ENCODE peak calls at places on chromosomes 3 and 15, in four cellular contexts. One of them, this sample, is unnamed.
A peak's percentile ranks its signal among the peaks of the same experiment; 100 is the strongest.

GRCh38 chr3:39287216-39287858 is 7.5 kb upstream of the CX3CR1 start:
- DNase-seq in breast epithelium: no peak
- DNase-seq in OCI-LY7: no peak
- DNase-seq in vagina: no peak
- DNase-seq in this sample: no peak

GRCh38 chr15:25251700-25252390 is 187.0 kb downstream of the UBE3A start:
- DNase-seq in OCI-LY7: no peak
- DNase-seq in breast epithelium: peak; percentile 20
- DNase-seq in vagina: no peak
- DNase-seq in this sample: no peak

GRCh38 chr3:121992601-121993560 is 29.2 kb downstream of the ILDR1 start:
- DNase-seq in OCI-LY7: peak; percentile 96
- DNase-seq in vagina: no peak
- DNase-seq in breast epithelium: no peak
- DNase-seq in this sample: peak; percentile 63

GRCh38 chr3:171068658-171069057 is 42.1 kb upstream of the SLC2A2 start:
- DNase-seq in OCI-LY7: no peak
- DNase-seq in breast epithelium: no peak
- DNase-seq in vagina: no peak
- DNase-seq in this sample: no peak

GRCh38 chr3:43211681-43212080 is 74.7 kb upstream of the SNRK start:
- DNase-seq in breast epithelium: no peak
- DNase-seq in vagina: no peak
- DNase-seq in OCI-LY7: no peak
- DNase-seq in this sample: no peak

GRCh38 chr3:156680243-156680930 is 6.0 kb downstream of the TIPARP start:
- DNase-seq in vagina: no peak
- DNase-seq in OCI-LY7: no peak
- DNase-seq in breast epithelium: no peak
- DNase-seq in this sample: no peak

GRCh38 chr3:188092648-188093047 is 61.3 kb upstream of the LPP start:
- DNase-seq in OCI-LY7: peak; percentile 90
- DNase-seq in breast epithelium: no peak
- DNase-seq in vagina: no peak
- DNase-seq in this sample: no peak

GRCh38 chr3:11570789-11571495 is 72.8 kb downstream of the VGLL4 start:
- DNase-seq in OCI-LY7: no peak
- DNase-seq in vagina: no peak
- DNase-seq in breast epithelium: no peak
- DNase-seq in this sample: no peak

GRCh38 chr15:90947577-90948357 is 6.9 kb upstream of the RCCD1 start:
- DNase-seq in OCI-LY7: no peak
- DNase-seq in breast epithelium: no peak
- DNase-seq in vagina: no peak
- DNase-seq in this sample: no peak

GRCh38 chr15:79032656-79033055 is 57.9 kb downstream of the RASGRF1 start:
- DNase-seq in vagina: no peak
- DNase-seq in OCI-LY7: no peak
- DNase-seq in breast epithelium: no peak
- DNase-seq in this sample: no peak

GRCh38 chr15:52445553-52445952 is 83.1 kb downstream of the MYO5A start:
- DNase-seq in breast epithelium: no peak
- DNase-seq in vagina: no peak
- DNase-seq in OCI-LY7: no peak
- DNase-seq in this sample: no peak

GRCh38 chr3:165635791-165636681 is 201.2 kb downstream of the BCHE start:
- DNase-seq in OCI-LY7: no peak
- DNase-seq in vagina: no peak
- DNase-seq in breast epithelium: no peak
- DNase-seq in this sample: no peak

GRCh38 chr15:48388017-48388936 is 57.0 kb downstream of the DUT start:
- DNase-seq in OCI-LY7: no peak
- DNase-seq in breast epithelium: no peak
- DNase-seq in vagina: no peak
- DNase-seq in this sample: no peak

GRCh38 chr3:42090973-42091731 is at the start of gene TRAK1:
- DNase-seq in vagina: no peak
- DNase-seq in breast epithelium: no peak
- DNase-seq in OCI-LY7: no peak
- DNase-seq in this sample: no peak

GRCh38 chr15:63834500-63835210 is 907 bp upstream of the HERC1 start:
- DNase-seq in OCI-LY7: no peak
- DNase-seq in breast epithelium: no peak
- DNase-seq in vagina: no peak
- DNase-seq in this sample: no peak

GRCh38 chr3:9686703-9687102 is 16.9 kb upstream of the CPNE9 start:
- DNase-seq in vagina: no peak
- DNase-seq in breast epithelium: no peak
- DNase-seq in OCI-LY7: no peak
- DNase-seq in this sample: no peak

DNA sequence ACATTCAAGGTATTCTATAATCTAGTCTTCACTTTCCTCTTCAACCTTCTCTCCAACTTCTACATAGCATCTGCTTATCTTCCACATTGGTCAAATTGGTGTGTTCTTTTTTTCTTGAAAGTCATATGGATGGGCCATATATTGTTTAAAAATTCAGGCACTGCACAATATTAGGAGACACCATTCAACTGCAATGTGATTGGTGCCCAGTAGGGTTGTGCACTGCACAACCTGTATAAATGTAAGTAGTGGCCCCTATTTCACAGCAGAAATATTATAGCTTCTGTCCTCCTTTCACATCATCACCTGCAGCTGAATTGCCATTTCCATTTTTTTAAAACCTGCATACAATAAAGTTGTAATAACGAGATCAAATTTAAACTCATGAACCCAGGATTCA is 18.1 kb upstream of the GOLIM4 start:
- DNase-seq in vagina: no peak
- DNase-seq in breast epithelium: no peak
- DNase-seq in OCI-LY7: no peak
- DNase-seq in this sample: no peak
- TF ChIP-seq CTCF in vagina: no peak
- TF ChIP-seq CTCF in breast epithelium: no peak
- TF ChIP-seq CTCF in OCI-LY7: no peak
- TF ChIP-seq CTCF in this sample: no peak

GRCh38 chr15:98421419-98422085 is 226.8 kb upstream of the IGF1R start:
- DNase-seq in vagina: no peak
- DNase-seq in OCI-LY7: peak; percentile 26
- DNase-seq in breast epithelium: peak; percentile 70
- DNase-seq in this sample: peak; percentile 78
- TF ChIP-seq CTCF in vagina: peak; percentile 93
- TF ChIP-seq CTCF in OCI-LY7: peak; percentile 89
- TF ChIP-seq CTCF in breast epithelium: peak; percentile 92
- TF ChIP-seq CTCF in this sample: peak; percentile 93

GRCh38 chr3:86563358-86563970 is 427.5 kb downstream of the VGLL3 start:
- DNase-seq in breast epithelium: no peak
- DNase-seq in vagina: no peak
- DNase-seq in OCI-LY7: peak; percentile 59
- DNase-seq in this sample: peak; percentile 4
- TF ChIP-seq CTCF in breast epithelium: peak; percentile 31
- TF ChIP-seq CTCF in vagina: no peak
- TF ChIP-seq CTCF in OCI-LY7: peak; percentile 90
- TF ChIP-seq CTCF in this sample: no peak

GRCh38 chr3:17820704-17821103 is 78.3 kb upstream of the TBC1D5 start:
- DNase-seq in OCI-LY7: no peak
- DNase-seq in vagina: no peak
- DNase-seq in breast epithelium: no peak
- DNase-seq in this sample: no peak

GRCh38 chr3:17820275-17820674 is 77.8 kb upstream of the TBC1D5 start:
- DNase-seq in OCI-LY7: no peak
- DNase-seq in vagina: no peak
- DNase-seq in breast epithelium: no peak
- DNase-seq in this sample: no peak

GRCh38 chr3:17825298-17825697 is 82.9 kb upstream of the TBC1D5 start:
- DNase-seq in vagina: no peak
- DNase-seq in OCI-LY7: no peak
- DNase-seq in breast epithelium: no peak
- DNase-seq in this sample: no peak

GRCh38 chr3:17823039-17823438 is 80.6 kb upstream of the TBC1D5 start:
- DNase-seq in breast epithelium: no peak
- DNase-seq in OCI-LY7: no peak
- DNase-seq in vagina: no peak
- DNase-seq in this sample: no peak

DNA sequence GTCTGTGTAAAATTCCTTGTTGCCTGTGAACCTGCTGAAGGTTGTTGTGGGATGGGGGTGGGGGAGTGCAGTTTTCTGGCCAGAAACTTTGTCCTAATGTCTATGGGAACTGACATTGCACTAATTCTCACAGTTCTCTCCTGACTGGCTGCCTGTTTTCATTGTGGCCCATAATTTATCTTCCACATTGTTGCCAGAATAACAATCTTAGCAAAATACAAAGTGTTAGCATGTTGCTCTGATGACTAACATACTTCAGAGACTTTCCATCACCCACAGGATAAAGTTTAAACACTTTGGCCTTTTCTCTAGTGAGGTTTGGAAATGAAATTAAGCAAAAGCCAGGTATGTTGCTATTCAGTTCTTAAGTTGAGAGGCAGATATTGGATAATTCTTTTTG is 81.4 kb upstream of the TBC1D5 start:
- DNase-seq in vagina: no peak
- DNase-seq in breast epithelium: no peak
- DNase-seq in OCI-LY7: no peak
- DNase-seq in this sample: no peak
- TF ChIP-seq CTCF in vagina: no peak
- TF ChIP-seq CTCF in breast epithelium: no peak
- TF ChIP-seq CTCF in OCI-LY7: no peak
- TF ChIP-seq CTCF in this sample: no peak

GRCh38 chr15:26838742-26839460 is 28.0 kb upstream of the GABRA5 start:
- DNase-seq in vagina: no peak
- DNase-seq in OCI-LY7: peak; percentile 15
- DNase-seq in breast epithelium: no peak
- DNase-seq in this sample: no peak
- TF ChIP-seq CTCF in vagina: no peak
- TF ChIP-seq CTCF in OCI-LY7: peak; percentile 82
- TF ChIP-seq CTCF in breast epithelium: no peak
- TF ChIP-seq CTCF in this sample: no peak

GRCh38 chr15:36501063-36501678 is 78.3 kb upstream of the CDIN1 start:
- DNase-seq in breast epithelium: no peak
- DNase-seq in OCI-LY7: peak; percentile 49
- DNase-seq in vagina: no peak
- DNase-seq in this sample: peak; percentile 30
- TF ChIP-seq CTCF in breast epithelium: peak; percentile 63
- TF ChIP-seq CTCF in OCI-LY7: peak; percentile 86
- TF ChIP-seq CTCF in vagina: peak; percentile 25
- TF ChIP-seq CTCF in this sample: peak; percentile 25

DNA sequence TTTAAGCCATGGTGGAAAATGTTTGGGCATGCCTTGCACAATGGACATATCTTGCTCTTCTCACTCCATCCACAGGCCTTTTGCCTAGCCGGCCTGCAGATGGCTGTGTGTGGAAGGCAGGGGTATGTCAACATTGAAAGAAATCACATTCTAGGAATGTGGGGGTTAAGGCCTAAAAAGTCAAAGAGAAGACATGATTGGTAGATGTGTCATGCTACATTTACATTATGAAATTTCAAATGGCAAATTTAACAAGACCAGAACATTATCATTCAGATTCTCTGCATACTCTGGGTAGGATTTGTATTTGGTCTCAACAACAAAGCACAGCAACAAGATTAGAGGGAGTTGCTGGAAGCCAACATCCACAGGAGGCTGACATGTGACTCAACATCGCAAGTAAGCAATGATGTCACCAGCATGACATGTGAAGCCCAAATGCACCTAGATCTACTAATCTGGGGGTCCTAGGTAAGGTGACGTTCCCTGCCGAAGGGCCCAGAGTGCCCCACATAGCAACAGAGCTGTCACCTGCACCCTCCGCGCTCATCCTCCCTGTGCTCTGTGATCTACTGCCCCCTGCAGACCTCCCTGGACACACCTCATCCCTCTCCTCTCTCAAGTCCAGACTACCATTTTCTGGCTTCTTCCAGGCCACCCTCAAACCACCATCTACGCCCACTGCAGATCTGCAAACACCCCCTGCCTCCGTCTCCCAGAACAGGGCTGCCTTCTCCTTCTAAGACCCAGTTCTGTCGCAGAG is 39.4 kb downstream of the CLDN18 start:
- DNase-seq in vagina: no peak
- DNase-seq in OCI-LY7: no peak
- DNase-seq in breast epithelium: no peak
- DNase-seq in this sample: no peak
- TF ChIP-seq CTCF in vagina: no peak
- TF ChIP-seq CTCF in OCI-LY7: peak; percentile 21
- TF ChIP-seq CTCF in breast epithelium: no peak
- TF ChIP-seq CTCF in this sample: no peak

DNA sequence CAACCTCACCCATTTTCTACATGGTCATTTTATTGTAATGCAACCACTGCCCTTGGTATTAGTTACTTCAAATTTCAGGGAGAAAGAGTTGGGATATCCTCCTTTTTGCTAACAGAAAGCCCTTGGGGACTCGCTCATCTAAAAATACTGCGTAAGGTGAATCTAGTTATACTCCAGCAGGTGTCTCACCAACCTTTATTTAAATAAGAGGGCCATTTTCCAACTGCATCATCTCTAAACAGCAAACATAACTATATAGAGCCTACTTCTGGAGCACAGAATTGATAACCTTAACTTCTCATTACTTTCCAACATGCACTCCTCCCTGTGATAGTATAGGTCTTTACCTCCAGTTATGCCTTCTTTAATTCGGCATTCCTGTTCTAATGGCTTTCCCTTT is 77.5 kb downstream of the TBL1XR1 start:
- DNase-seq in OCI-LY7: no peak
- DNase-seq in breast epithelium: no peak
- DNase-seq in vagina: no peak
- DNase-seq in this sample: no peak
- TF ChIP-seq CTCF in OCI-LY7: peak; percentile 33
- TF ChIP-seq CTCF in breast epithelium: no peak
- TF ChIP-seq CTCF in vagina: no peak
- TF ChIP-seq CTCF in this sample: no peak

GRCh38 chr15:101608182-101608581 is 44.0 kb downstream of the TM2D3 start:
- DNase-seq in vagina: no peak
- DNase-seq in OCI-LY7: no peak
- DNase-seq in breast epithelium: no peak
- DNase-seq in this sample: no peak
- TF ChIP-seq CTCF in vagina: no peak
- TF ChIP-seq CTCF in OCI-LY7: no peak
- TF ChIP-seq CTCF in breast epithelium: no peak
- TF ChIP-seq CTCF in this sample: no peak

This sample was measured in GM20000.